ENCODE peak calls at places on chromosomes 12 and 14, in eight cellular contexts. One of them, this sample, is unnamed.
A peak's percentile ranks its signal among the peaks of the same experiment; 100 is the strongest.

GRCh38 chr12:15580431-15580830 is 208.8 kb downstream of the EPS8 start:
- DNase-seq in ACHN: no peak
- DNase-seq in activated CD4-positive, alpha-beta memory T cell treated with anti-CD3 and anti-CD28 coated beads, Interleukin-2, amount 10 ng/mL, durations not matched to agents 7 days and 5 days: peak; percentile 36
- DNase-seq in M059J: no peak
- DNase-seq in NCI-H345: no peak
- DNase-seq in AG04450: no peak
- DNase-seq in activated CD8-positive, alpha-beta T cell treated with anti-CD3 and anti-CD28 coated beads for 36 hours: peak; percentile 44
- DNase-seq in T-helper 2 cell: no peak
- DNase-seq in this sample: peak; percentile 7

GRCh38 chr12:53820503-53820902 is 68.7 kb upstream of the CISTR start:
- DNase-seq in ACHN: peak; percentile 46
- DNase-seq in activated CD4-positive, alpha-beta memory T cell treated with anti-CD3 and anti-CD28 coated beads, Interleukin-2, amount 10 ng/mL, durations not matched to agents 7 days and 5 days: no peak
- DNase-seq in M059J: peak; percentile 89
- DNase-seq in NCI-H345: no peak
- DNase-seq in AG04450: no peak
- DNase-seq in activated CD8-positive, alpha-beta T cell treated with anti-CD3 and anti-CD28 coated beads for 36 hours: no peak
- DNase-seq in T-helper 2 cell: no peak
- DNase-seq in this sample: no peak

GRCh38 chr14:24958271-24958670 is 91.7 kb downstream of the STXBP6 start:
- DNase-seq in ACHN: no peak
- DNase-seq in activated CD4-positive, alpha-beta memory T cell treated with anti-CD3 and anti-CD28 coated beads, Interleukin-2, amount 10 ng/mL, durations not matched to agents 7 days and 5 days: no peak
- DNase-seq in M059J: no peak
- DNase-seq in NCI-H345: no peak
- DNase-seq in AG04450: no peak
- DNase-seq in activated CD8-positive, alpha-beta T cell treated with anti-CD3 and anti-CD28 coated beads for 36 hours: no peak
- DNase-seq in T-helper 2 cell: no peak
- DNase-seq in this sample: no peak

GRCh38 chr12:56337753-56338221 is 897 bp upstream of the IL23A start:
- DNase-seq in ACHN: no peak
- DNase-seq in activated CD4-positive, alpha-beta memory T cell treated with anti-CD3 and anti-CD28 coated beads, Interleukin-2, amount 10 ng/mL, durations not matched to agents 7 days and 5 days: no peak
- DNase-seq in M059J: no peak
- DNase-seq in NCI-H345: no peak
- DNase-seq in AG04450: no peak
- DNase-seq in activated CD8-positive, alpha-beta T cell treated with anti-CD3 and anti-CD28 coated beads for 36 hours: peak; percentile 46
- DNase-seq in T-helper 2 cell: no peak
- DNase-seq in this sample: no peak

GRCh38 chr12:56220611-56221232 is 1.0 kb downstream of the RNF41 start:
- DNase-seq in ACHN: peak; percentile 62
- DNase-seq in activated CD4-positive, alpha-beta memory T cell treated with anti-CD3 and anti-CD28 coated beads, Interleukin-2, amount 10 ng/mL, durations not matched to agents 7 days and 5 days: no peak
- DNase-seq in M059J: peak; percentile 53
- DNase-seq in NCI-H345: no peak
- DNase-seq in AG04450: no peak
- DNase-seq in activated CD8-positive, alpha-beta T cell treated with anti-CD3 and anti-CD28 coated beads for 36 hours: no peak
- DNase-seq in T-helper 2 cell: no peak
- DNase-seq in this sample: no peak

GRCh38 chr12:69154585-69155363 is 84.6 kb upstream of the CPSF6 start:
- DNase-seq in ACHN: peak; percentile 74
- DNase-seq in activated CD4-positive, alpha-beta memory T cell treated with anti-CD3 and anti-CD28 coated beads, Interleukin-2, amount 10 ng/mL, durations not matched to agents 7 days and 5 days: peak; percentile 82
- DNase-seq in M059J: peak; percentile 49
- DNase-seq in NCI-H345: peak; percentile 53
- DNase-seq in AG04450: peak; percentile 11
- DNase-seq in activated CD8-positive, alpha-beta T cell treated with anti-CD3 and anti-CD28 coated beads for 36 hours: peak; percentile 90
- DNase-seq in T-helper 2 cell: peak; percentile 69
- DNase-seq in this sample: peak; percentile 77

GRCh38 chr12:47343684-47344567 is 264.2 kb upstream of the AMIGO2 start:
- DNase-seq in ACHN: no peak
- DNase-seq in activated CD4-positive, alpha-beta memory T cell treated with anti-CD3 and anti-CD28 coated beads, Interleukin-2, amount 10 ng/mL, durations not matched to agents 7 days and 5 days: no peak
- DNase-seq in M059J: peak; percentile 86
- DNase-seq in NCI-H345: no peak
- DNase-seq in AG04450: peak; percentile 6
- DNase-seq in activated CD8-positive, alpha-beta T cell treated with anti-CD3 and anti-CD28 coated beads for 36 hours: no peak
- DNase-seq in T-helper 2 cell: no peak
- DNase-seq in this sample: no peak

GRCh38 chr12:124698998-124699305 is 131.5 kb upstream of the NCOR2 start:
- DNase-seq in ACHN: no peak
- DNase-seq in activated CD4-positive, alpha-beta memory T cell treated with anti-CD3 and anti-CD28 coated beads, Interleukin-2, amount 10 ng/mL, durations not matched to agents 7 days and 5 days: no peak
- DNase-seq in M059J: no peak
- DNase-seq in NCI-H345: no peak
- DNase-seq in AG04450: no peak
- DNase-seq in activated CD8-positive, alpha-beta T cell treated with anti-CD3 and anti-CD28 coated beads for 36 hours: no peak
- DNase-seq in T-helper 2 cell: no peak
- DNase-seq in this sample: no peak

GRCh38 chr14:49194067-49194466 is 392.1 kb downstream of the RPS29 start:
- DNase-seq in ACHN: no peak
- DNase-seq in activated CD4-positive, alpha-beta memory T cell treated with anti-CD3 and anti-CD28 coated beads, Interleukin-2, amount 10 ng/mL, durations not matched to agents 7 days and 5 days: no peak
- DNase-seq in M059J: no peak
- DNase-seq in NCI-H345: no peak
- DNase-seq in AG04450: no peak
- DNase-seq in activated CD8-positive, alpha-beta T cell treated with anti-CD3 and anti-CD28 coated beads for 36 hours: no peak
- DNase-seq in T-helper 2 cell: no peak
- DNase-seq in this sample: no peak

GRCh38 chr14:94040796-94041195 is 14.7 kb downstream of the OTUB2 start:
- DNase-seq in ACHN: no peak
- DNase-seq in activated CD4-positive, alpha-beta memory T cell treated with anti-CD3 and anti-CD28 coated beads, Interleukin-2, amount 10 ng/mL, durations not matched to agents 7 days and 5 days: no peak
- DNase-seq in M059J: no peak
- DNase-seq in NCI-H345: no peak
- DNase-seq in AG04450: no peak
- DNase-seq in activated CD8-positive, alpha-beta T cell treated with anti-CD3 and anti-CD28 coated beads for 36 hours: no peak
- DNase-seq in T-helper 2 cell: no peak
- DNase-seq in this sample: no peak

GRCh38 chr12:46402861-46403731 is 30.5 kb upstream of the SLC38A2 start:
- DNase-seq in ACHN: no peak
- DNase-seq in activated CD4-positive, alpha-beta memory T cell treated with anti-CD3 and anti-CD28 coated beads, Interleukin-2, amount 10 ng/mL, durations not matched to agents 7 days and 5 days: no peak
- DNase-seq in M059J: peak; percentile 58
- DNase-seq in NCI-H345: no peak
- DNase-seq in AG04450: no peak
- DNase-seq in activated CD8-positive, alpha-beta T cell treated with anti-CD3 and anti-CD28 coated beads for 36 hours: no peak
- DNase-seq in T-helper 2 cell: no peak
- DNase-seq in this sample: no peak

GRCh38 chr12:107574691-107575090 is 110.9 kb upstream of the PWP1 start:
- DNase-seq in ACHN: no peak
- DNase-seq in activated CD4-positive, alpha-beta memory T cell treated with anti-CD3 and anti-CD28 coated beads, Interleukin-2, amount 10 ng/mL, durations not matched to agents 7 days and 5 days: no peak
- DNase-seq in M059J: no peak
- DNase-seq in NCI-H345: no peak
- DNase-seq in AG04450: no peak
- DNase-seq in activated CD8-positive, alpha-beta T cell treated with anti-CD3 and anti-CD28 coated beads for 36 hours: no peak
- DNase-seq in T-helper 2 cell: no peak
- DNase-seq in this sample: no peak

GRCh38 chr12:66456622-66457021 is 154.3 kb downstream of the HELB start:
- DNase-seq in ACHN: no peak
- DNase-seq in activated CD4-positive, alpha-beta memory T cell treated with anti-CD3 and anti-CD28 coated beads, Interleukin-2, amount 10 ng/mL, durations not matched to agents 7 days and 5 days: no peak
- DNase-seq in M059J: peak; percentile 3
- DNase-seq in NCI-H345: no peak
- DNase-seq in AG04450: no peak
- DNase-seq in activated CD8-positive, alpha-beta T cell treated with anti-CD3 and anti-CD28 coated beads for 36 hours: no peak
- DNase-seq in T-helper 2 cell: no peak
- DNase-seq in this sample: no peak

GRCh38 chr12:24363177-24363754 is 413.8 kb upstream of the SOX5 start:
- DNase-seq in ACHN: no peak
- DNase-seq in activated CD4-positive, alpha-beta memory T cell treated with anti-CD3 and anti-CD28 coated beads, Interleukin-2, amount 10 ng/mL, durations not matched to agents 7 days and 5 days: no peak
- DNase-seq in M059J: no peak
- DNase-seq in NCI-H345: peak; percentile 79
- DNase-seq in AG04450: no peak
- DNase-seq in activated CD8-positive, alpha-beta T cell treated with anti-CD3 and anti-CD28 coated beads for 36 hours: no peak
- DNase-seq in T-helper 2 cell: no peak
- DNase-seq in this sample: no peak

GRCh38 chr14:101937926-101938767 is 26.2 kb upstream of the DYNC1H1 start:
- DNase-seq in ACHN: no peak
- DNase-seq in activated CD4-positive, alpha-beta memory T cell treated with anti-CD3 and anti-CD28 coated beads, Interleukin-2, amount 10 ng/mL, durations not matched to agents 7 days and 5 days: no peak
- DNase-seq in M059J: no peak
- DNase-seq in NCI-H345: no peak
- DNase-seq in AG04450: no peak
- DNase-seq in activated CD8-positive, alpha-beta T cell treated with anti-CD3 and anti-CD28 coated beads for 36 hours: no peak
- DNase-seq in T-helper 2 cell: no peak
- DNase-seq in this sample: no peak

GRCh38 chr14:92254786-92255185 is 68.2 kb upstream of the SLC24A4 start:
- DNase-seq in ACHN: peak; percentile 32
- DNase-seq in activated CD4-positive, alpha-beta memory T cell treated with anti-CD3 and anti-CD28 coated beads, Interleukin-2, amount 10 ng/mL, durations not matched to agents 7 days and 5 days: no peak
- DNase-seq in M059J: no peak
- DNase-seq in NCI-H345: no peak
- DNase-seq in AG04450: peak; percentile 3
- DNase-seq in activated CD8-positive, alpha-beta T cell treated with anti-CD3 and anti-CD28 coated beads for 36 hours: no peak
- DNase-seq in T-helper 2 cell: no peak
- DNase-seq in this sample: no peak

GRCh38 chr14:72010474-72010873 is 78.2 kb downstream of the RGS6 start:
- DNase-seq in ACHN: no peak
- DNase-seq in activated CD4-positive, alpha-beta memory T cell treated with anti-CD3 and anti-CD28 coated beads, Interleukin-2, amount 10 ng/mL, durations not matched to agents 7 days and 5 days: no peak
- DNase-seq in M059J: no peak
- DNase-seq in NCI-H345: no peak
- DNase-seq in AG04450: no peak
- DNase-seq in activated CD8-positive, alpha-beta T cell treated with anti-CD3 and anti-CD28 coated beads for 36 hours: no peak
- DNase-seq in T-helper 2 cell: no peak
- DNase-seq in this sample: no peak

This sample was measured in activated T-cell treated with anti-CD3 and anti-CD28 coated beads, Interleukin-2, amount 50 U/mL, for 4 hours.